ENCODE peak calls at places on chromosome 10, in four cellular contexts. W, Q, B and N are unnamed samples.
A peak's percentile ranks its signal among the peaks of the same experiment; 100 is the strongest.

GRCh38 chr10:94224656-94225055 is 138.1 kb downstream of the NOC3L start:
- DNase-seq in W (no peak), Q (no peak), B (peak; percentile 45), N (no peak)

GRCh38 chr10:79308969-79309665 is 38.2 kb upstream of the PPIF start:
- DNase-seq in W (no peak), Q (no peak), B (no peak), N (no peak)

GRCh38 chr10:77168161-77168560 is 469.4 kb downstream of the KCNMA1 start:
- DNase-seq in W (no peak), Q (no peak), B (no peak), N (no peak)

GRCh38 chr10:59360605-59361515 is 1.5 kb downstream of the FAM13C start:
- DNase-seq in W (no peak), Q (no peak), B (no peak), N (no peak)

GRCh38 chr10:2244476-2244875 is 507.2 kb upstream of the ADARB2 start:
- DNase-seq in W (no peak), Q (no peak), B (no peak), N (no peak)

GRCh38 chr10:16891375-16892313 is 74.4 kb upstream of the RSU1 start:
- DNase-seq in W (peak; percentile 52), Q (peak; percentile 71), B (peak; percentile 51), N (no peak)

GRCh38 chr10:102648269-102648888 is 4.1 kb downstream of the TRIM8 start:
- DNase-seq in W (peak; percentile 48), Q (no peak), B (no peak), N (no peak)

GRCh38 chr10:91745086-91745831 is 53.0 kb upstream of the TNKS2 start:
- DNase-seq in W (no peak), Q (no peak), B (peak; percentile 72), N (no peak)

GRCh38 chr10:52563361-52563760 is 209.2 kb downstream of the MBL2 start:
- DNase-seq in W (no peak), Q (no peak), B (no peak), N (no peak)

GRCh38 chr10:118585794-118586193 is 9.7 kb downstream of the PRLHR start:
- DNase-seq in W (no peak), Q (no peak), B (no peak), N (no peak)

GRCh38 chr10:74056081-74056818 is 58.3 kb downstream of the VCL start:
- DNase-seq in W (no peak), Q (no peak), B (peak; percentile 64), N (no peak)

GRCh38 chr10:110873951-110874350 is 2.2 kb downstream of the PDCD4 start:
- DNase-seq in W (no peak), Q (no peak), B (no peak), N (no peak)

GRCh38 chr10:99681553-99681952 is 22.2 kb downstream of the ENTPD7 start:
- DNase-seq in W (no peak), Q (no peak), B (no peak), N (no peak)

GRCh38 chr10:43116596-43116995 is 21.6 kb upstream of the CSGALNACT2 start:
- DNase-seq in W (no peak), Q (no peak), B (no peak), N (no peak)

GRCh38 chr10:123831259-123831658 is 60.3 kb downstream of the CPXM2 start:
- DNase-seq in W (no peak), Q (no peak), B (no peak), N (no peak)

GRCh38 chr10:12946372-12946771 is 55.1 kb downstream of the CCDC3 start:
- DNase-seq in W (no peak), Q (no peak), B (no peak), N (no peak)

GRCh38 chr10:31508882-31509281 is 189.9 kb downstream of the ZEB1 start:
- DNase-seq in W (no peak), Q (no peak), B (no peak), N (no peak)

GRCh38 chr10:108303149-108303548 is 1138.6 kb upstream of the SORCS1 start:
- DNase-seq in W (no peak), Q (no peak), B (no peak), N (no peak)

GRCh38 chr10:103452714-103453230 is 602 bp upstream of the CALHM2 start:
- DNase-seq in W (no peak), Q (no peak), B (no peak), N (no peak)

DNA sequence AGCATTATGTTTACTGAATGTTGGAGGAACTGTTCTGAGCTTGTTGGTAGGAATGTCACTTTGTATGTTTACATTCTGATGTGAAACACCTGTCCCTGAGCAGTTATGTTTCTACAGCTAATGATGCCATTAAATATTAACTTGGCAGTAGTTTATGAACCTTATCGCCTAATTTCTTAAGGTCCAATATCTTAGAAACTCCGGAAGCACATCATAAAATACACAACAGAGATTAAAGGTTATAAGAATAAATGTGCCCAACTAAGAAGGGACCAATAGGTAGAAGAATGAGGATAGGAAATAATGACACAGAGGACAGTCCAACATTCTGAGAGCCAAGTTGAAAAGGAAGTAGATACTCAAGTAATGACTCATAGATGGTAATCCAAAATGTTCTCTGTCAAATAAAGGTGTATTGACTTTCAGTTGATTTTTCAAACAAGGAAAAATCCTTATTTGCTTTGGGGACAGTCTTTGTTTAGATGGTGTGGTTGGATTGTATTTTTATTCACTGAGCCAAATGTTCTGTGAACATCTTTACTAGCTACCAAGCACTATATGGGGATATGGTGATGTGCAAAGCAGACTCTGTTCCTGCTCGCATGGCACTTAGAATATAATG is 31.9 kb downstream of the LCOR start:
- DNase-seq in W (no peak), Q (no peak), B (peak; percentile 74), N (no peak)
- H3K27ac ChIP-seq in W (no peak overlapping the region), Q (no peak overlapping the region), B (peak overlapping the region; percentile 25), N (no peak overlapping the region)

GRCh38 chr10:44993922-44994751 is 6.6 kb upstream of the ZNF22 start:
- DNase-seq in W (no peak), Q (no peak), B (no peak), N (no peak)
- H3K27ac ChIP-seq in W (no peak overlapping the region), Q (peak overlapping the region; percentile 91), B (no peak overlapping the region), N (no peak overlapping the region)

GRCh38 chr10:28250782-28251181 is 52.1 kb downstream of the MPP7 start:
- DNase-seq in W (peak; percentile 64), Q (no peak), B (peak; percentile 12), N (no peak)
- H3K27ac ChIP-seq in W (no peak overlapping the region), Q (no peak overlapping the region), B (no peak overlapping the region), N (no peak overlapping the region)

DNA sequence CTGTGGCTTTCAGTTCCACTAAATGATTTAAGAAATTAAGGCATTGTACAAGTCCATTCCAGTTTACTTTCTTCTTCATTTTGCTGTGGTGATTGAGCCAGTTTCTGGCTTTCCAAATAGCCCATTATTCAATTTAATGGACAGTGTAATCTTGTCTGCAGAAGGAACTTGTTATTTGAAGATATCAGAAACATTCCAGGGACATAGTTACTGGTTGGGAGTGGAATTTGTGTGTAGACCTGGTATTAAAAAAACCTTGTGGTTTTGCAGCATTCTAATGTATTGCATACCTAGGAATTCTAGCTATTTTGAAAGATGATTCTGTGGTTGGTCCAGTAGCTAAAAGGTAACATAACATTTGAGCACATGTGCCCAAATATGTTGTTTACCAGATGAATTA is 72.2 kb downstream of the MCU start:
- DNase-seq in W (no peak), Q (no peak), B (no peak), N (no peak)
- H3K27ac ChIP-seq in W (no peak overlapping the region), Q (no peak overlapping the region), B (no peak overlapping the region), N (no peak overlapping the region)

DNA sequence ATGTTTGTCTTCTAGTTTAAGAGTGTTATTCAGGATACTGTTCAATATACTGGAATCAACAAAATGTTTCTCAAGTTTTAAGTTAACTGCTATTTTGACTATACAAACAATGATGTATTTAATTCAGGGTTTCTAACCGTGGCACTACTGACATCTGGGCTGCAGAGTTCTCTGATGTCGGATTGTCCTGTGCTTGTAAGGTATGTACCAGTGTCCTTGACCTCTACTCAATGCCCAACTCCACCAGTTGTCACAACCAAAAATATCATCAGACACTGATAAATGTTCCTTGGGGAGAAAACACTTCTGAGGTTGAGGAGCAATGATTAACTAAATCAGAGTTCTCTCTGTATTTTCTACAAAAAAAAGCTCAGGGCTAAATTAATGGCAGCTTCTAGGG is 301.5 kb downstream of the PARD3 start:
- DNase-seq in W (no peak), Q (no peak), B (no peak), N (no peak)
- H3K27ac ChIP-seq in W (no peak overlapping the region), Q (no peak overlapping the region), B (no peak overlapping the region), N (no peak overlapping the region)

DNA sequence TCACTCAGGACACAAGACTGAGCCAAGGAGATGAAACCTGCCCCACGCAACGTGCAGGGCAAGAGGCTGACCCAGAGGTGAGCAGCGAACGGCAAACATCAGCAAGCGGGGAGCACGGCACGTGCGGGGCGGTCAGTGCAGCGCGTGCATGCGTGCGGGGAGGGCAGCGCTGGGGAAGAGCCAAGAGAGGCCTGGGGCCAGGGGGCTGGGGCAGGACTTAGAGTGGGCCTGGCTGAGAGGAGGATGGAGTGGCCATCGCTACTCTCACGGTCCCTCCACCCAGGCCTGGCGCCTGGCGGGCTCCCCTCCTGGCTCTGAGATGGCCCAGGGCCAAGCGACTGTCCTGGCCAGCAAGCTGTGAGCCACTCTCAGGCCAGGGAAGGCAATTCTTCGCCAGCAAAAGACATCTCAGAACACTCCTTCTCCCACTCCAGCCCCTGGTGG is 14.8 kb downstream of the STK32C start:
- DNase-seq in W (no peak), Q (no peak), B (no peak), N (no peak)
- H3K27ac ChIP-seq in W (no peak overlapping the region), Q (no peak overlapping the region), B (no peak overlapping the region), N (no peak overlapping the region)

GRCh38 chr10:125155101-125155500 is 5.3 kb downstream of the CTBP2 start:
- DNase-seq in W (no peak), Q (no peak), B (no peak), N (no peak)

GRCh38 chr10:125156196-125156595 is 4.2 kb downstream of the CTBP2 start:
- DNase-seq in W (no peak), Q (no peak), B (no peak), N (no peak)

GRCh38 chr10:125157473-125157865 is 2.9 kb downstream of the CTBP2 start:
- DNase-seq in W (no peak), Q (no peak), B (no peak), N (no peak)

GRCh38 chr10:125155669-125156068 is 4.7 kb downstream of the CTBP2 start:
- DNase-seq in W (no peak), Q (no peak), B (no peak), N (no peak)

GRCh38 chr10:125156739-125157472 is 3.5 kb downstream of the CTBP2 start:
- DNase-seq in W (no peak), Q (no peak), B (no peak), N (no peak)
- H3K27ac ChIP-seq in W (no peak overlapping the region), Q (peak overlapping the region; percentile 47), B (peak overlapping the region; percentile 94), N (no peak overlapping the region)